ENCODE peak calls at places on chromosomes 2 and 18, in seven cellular contexts. One of them, this sample, is unnamed.

GRCh38 chr2:238988105-238988504 is 140.2 kb downstream of the TWIST2 start:
- DNase-seq in mammary epithelial cell: no peak
- DNase-seq in fibroblast of lung: no peak
- DNase-seq in gastrocnemius medialis: no peak
- DNase-seq in transverse colon: no peak
- DNase-seq in upper lobe of left lung: peak; percentile 30
- DNase-seq in ovary: peak; percentile 6
- DNase-seq in this sample: no peak

GRCh38 chr2:208012449-208012848 is 12.9 kb downstream of the PLEKHM3 start:
- DNase-seq in mammary epithelial cell: no peak
- DNase-seq in fibroblast of lung: no peak
- DNase-seq in gastrocnemius medialis: no peak
- DNase-seq in transverse colon: peak; percentile 27
- DNase-seq in upper lobe of left lung: no peak
- DNase-seq in ovary: no peak
- DNase-seq in this sample: no peak

GRCh38 chr2:238032755-238033337 is 28.0 kb upstream of the SCLY start:
- DNase-seq in mammary epithelial cell: peak; percentile 20
- DNase-seq in fibroblast of lung: no peak
- DNase-seq in gastrocnemius medialis: no peak
- DNase-seq in transverse colon: no peak
- DNase-seq in upper lobe of left lung: no peak
- DNase-seq in ovary: no peak
- DNase-seq in this sample: no peak

GRCh38 chr2:192060161-192060560 is 134.6 kb downstream of the TMEFF2 start:
- DNase-seq in mammary epithelial cell: no peak
- DNase-seq in fibroblast of lung: no peak
- DNase-seq in gastrocnemius medialis: no peak
- DNase-seq in transverse colon: no peak
- DNase-seq in upper lobe of left lung: no peak
- DNase-seq in ovary: no peak
- DNase-seq in this sample: no peak

GRCh38 chr18:13603304-13604019 is 122.9 kb downstream of the FAM210A start:
- DNase-seq in mammary epithelial cell: no peak
- DNase-seq in fibroblast of lung: no peak
- DNase-seq in gastrocnemius medialis: no peak
- DNase-seq in transverse colon: no peak
- DNase-seq in upper lobe of left lung: no peak
- DNase-seq in ovary: no peak
- DNase-seq in this sample: no peak

GRCh38 chr18:57242285-57242684 is 95.4 kb downstream of the BOD1L2 start:
- DNase-seq in mammary epithelial cell: no peak
- DNase-seq in fibroblast of lung: no peak
- DNase-seq in gastrocnemius medialis: no peak
- DNase-seq in transverse colon: no peak
- DNase-seq in upper lobe of left lung: no peak
- DNase-seq in ovary: no peak
- DNase-seq in this sample: no peak

GRCh38 chr18:79560861-79561210 is 118.8 kb upstream of the CTDP1 start:
- DNase-seq in mammary epithelial cell: no peak
- DNase-seq in fibroblast of lung: no peak
- DNase-seq in gastrocnemius medialis: no peak
- DNase-seq in transverse colon: no peak
- DNase-seq in upper lobe of left lung: no peak
- DNase-seq in ovary: no peak
- DNase-seq in this sample: no peak

GRCh38 chr18:48226401-48226800 is 182.8 kb downstream of the ZBTB7C start:
- DNase-seq in mammary epithelial cell: peak; percentile 34
- DNase-seq in fibroblast of lung: no peak
- DNase-seq in gastrocnemius medialis: no peak
- DNase-seq in transverse colon: no peak
- DNase-seq in upper lobe of left lung: no peak
- DNase-seq in ovary: no peak
- DNase-seq in this sample: no peak

GRCh38 chr18:47343291-47343690 is 91.8 kb upstream of the SKOR2 start:
- DNase-seq in mammary epithelial cell: no peak
- DNase-seq in fibroblast of lung: no peak
- DNase-seq in gastrocnemius medialis: no peak
- DNase-seq in transverse colon: no peak
- DNase-seq in upper lobe of left lung: no peak
- DNase-seq in ovary: no peak
- DNase-seq in this sample: no peak

GRCh38 chr2:53768233-53768542 is 584 bp downstream of the CHAC2 start:
- DNase-seq in mammary epithelial cell: no peak
- DNase-seq in fibroblast of lung: peak; percentile 44
- DNase-seq in gastrocnemius medialis: no peak
- DNase-seq in transverse colon: no peak
- DNase-seq in upper lobe of left lung: peak; percentile 84
- DNase-seq in ovary: no peak
- DNase-seq in this sample: no peak

GRCh38 chr2:49490710-49491109 is 336.4 kb upstream of the FSHR start:
- DNase-seq in mammary epithelial cell: peak; percentile 35
- DNase-seq in fibroblast of lung: no peak
- DNase-seq in gastrocnemius medialis: no peak
- DNase-seq in transverse colon: peak; percentile 50
- DNase-seq in upper lobe of left lung: peak; percentile 13
- DNase-seq in ovary: no peak
- DNase-seq in this sample: no peak

GRCh38 chr2:222213084-222213483 is 85.7 kb downstream of the PAX3 start:
- DNase-seq in mammary epithelial cell: no peak
- DNase-seq in fibroblast of lung: no peak
- DNase-seq in gastrocnemius medialis: no peak
- DNase-seq in transverse colon: no peak
- DNase-seq in upper lobe of left lung: no peak
- DNase-seq in ovary: no peak
- DNase-seq in this sample: no peak

GRCh38 chr2:231663458-231664290 is 44.7 kb upstream of the PTMA start:
- DNase-seq in mammary epithelial cell: no peak
- DNase-seq in fibroblast of lung: no peak
- DNase-seq in gastrocnemius medialis: no peak
- DNase-seq in transverse colon: no peak
- DNase-seq in upper lobe of left lung: no peak
- DNase-seq in ovary: no peak
- DNase-seq in this sample: no peak

GRCh38 chr2:230575640-230576324 is 136.9 kb upstream of the CAB39 start:
- DNase-seq in mammary epithelial cell: no peak
- DNase-seq in fibroblast of lung: no peak
- DNase-seq in gastrocnemius medialis: no peak
- DNase-seq in transverse colon: no peak
- DNase-seq in upper lobe of left lung: no peak
- DNase-seq in ovary: no peak
- DNase-seq in this sample: peak; percentile 49

GRCh38 chr2:36878429-36878828 is 87.9 kb downstream of the STRN start:
- DNase-seq in mammary epithelial cell: no peak
- DNase-seq in fibroblast of lung: no peak
- DNase-seq in gastrocnemius medialis: no peak
- DNase-seq in transverse colon: no peak
- DNase-seq in upper lobe of left lung: no peak
- DNase-seq in ovary: no peak
- DNase-seq in this sample: no peak

GRCh38 chr2:105411720-105412407 is 13.0 kb upstream of the FHL2 start:
- DNase-seq in mammary epithelial cell: no peak
- DNase-seq in fibroblast of lung: no peak
- DNase-seq in gastrocnemius medialis: no peak
- DNase-seq in transverse colon: no peak
- DNase-seq in upper lobe of left lung: no peak
- DNase-seq in ovary: no peak
- DNase-seq in this sample: no peak

GRCh38 chr2:221451836-221452774 is 120.0 kb downstream of the EPHA4 start:
- DNase-seq in mammary epithelial cell: no peak
- DNase-seq in fibroblast of lung: no peak
- DNase-seq in gastrocnemius medialis: no peak
- DNase-seq in transverse colon: no peak
- DNase-seq in upper lobe of left lung: peak; percentile 15
- DNase-seq in ovary: no peak
- DNase-seq in this sample: no peak

GRCh38 chr2:217338306-217338916 is 478.5 kb upstream of the TNP1 start:
- DNase-seq in mammary epithelial cell: peak; percentile 31
- DNase-seq in fibroblast of lung: peak; percentile 80
- DNase-seq in gastrocnemius medialis: no peak
- DNase-seq in transverse colon: no peak
- DNase-seq in upper lobe of left lung: no peak
- DNase-seq in ovary: no peak
- DNase-seq in this sample: no peak

GRCh38 chr2:37306024-37306423 is 18.6 kb downstream of the PRKD3 start:
- DNase-seq in mammary epithelial cell: no peak
- DNase-seq in fibroblast of lung: no peak
- DNase-seq in gastrocnemius medialis: no peak
- DNase-seq in transverse colon: peak; percentile 22
- DNase-seq in upper lobe of left lung: no peak
- DNase-seq in ovary: no peak
- DNase-seq in this sample: no peak

GRCh38 chr2:31434911-31435310 is 20.4 kb upstream of the XDH start:
- DNase-seq in mammary epithelial cell: peak; percentile 44
- DNase-seq in fibroblast of lung: no peak
- DNase-seq in gastrocnemius medialis: no peak
- DNase-seq in transverse colon: no peak
- DNase-seq in upper lobe of left lung: no peak
- DNase-seq in ovary: no peak
- DNase-seq in this sample: no peak
- TF ChIP-seq CTCF in mammary epithelial cell: peak; percentile 73
- TF ChIP-seq CTCF in fibroblast of lung: peak; percentile 25
- TF ChIP-seq CTCF in gastrocnemius medialis: peak; percentile 43
- TF ChIP-seq CTCF in transverse colon: peak; percentile 43
- TF ChIP-seq CTCF in upper lobe of left lung: no peak
- TF ChIP-seq CTCF in ovary: no peak
- TF ChIP-seq CTCF in this sample: no peak

GRCh38 chr2:141694180-141694579 is 436.6 kb downstream of the LRP1B start:
- DNase-seq in mammary epithelial cell: no peak
- DNase-seq in fibroblast of lung: no peak
- DNase-seq in gastrocnemius medialis: no peak
- DNase-seq in transverse colon: no peak
- DNase-seq in upper lobe of left lung: no peak
- DNase-seq in ovary: no peak
- DNase-seq in this sample: no peak

GRCh38 chr2:141699573-141699972 is 431.2 kb downstream of the LRP1B start:
- DNase-seq in mammary epithelial cell: no peak
- DNase-seq in fibroblast of lung: no peak
- DNase-seq in gastrocnemius medialis: no peak
- DNase-seq in transverse colon: no peak
- DNase-seq in upper lobe of left lung: no peak
- DNase-seq in ovary: no peak
- DNase-seq in this sample: no peak

GRCh38 chr2:141698500-141698899 is 432.3 kb downstream of the LRP1B start:
- DNase-seq in mammary epithelial cell: no peak
- DNase-seq in fibroblast of lung: no peak
- DNase-seq in gastrocnemius medialis: no peak
- DNase-seq in transverse colon: no peak
- DNase-seq in upper lobe of left lung: no peak
- DNase-seq in ovary: no peak
- DNase-seq in this sample: no peak

GRCh38 chr2:141692829-141693228 is 438.0 kb downstream of the LRP1B start:
- DNase-seq in mammary epithelial cell: no peak
- DNase-seq in fibroblast of lung: no peak
- DNase-seq in gastrocnemius medialis: no peak
- DNase-seq in transverse colon: no peak
- DNase-seq in upper lobe of left lung: no peak
- DNase-seq in ovary: no peak
- DNase-seq in this sample: no peak

DNA sequence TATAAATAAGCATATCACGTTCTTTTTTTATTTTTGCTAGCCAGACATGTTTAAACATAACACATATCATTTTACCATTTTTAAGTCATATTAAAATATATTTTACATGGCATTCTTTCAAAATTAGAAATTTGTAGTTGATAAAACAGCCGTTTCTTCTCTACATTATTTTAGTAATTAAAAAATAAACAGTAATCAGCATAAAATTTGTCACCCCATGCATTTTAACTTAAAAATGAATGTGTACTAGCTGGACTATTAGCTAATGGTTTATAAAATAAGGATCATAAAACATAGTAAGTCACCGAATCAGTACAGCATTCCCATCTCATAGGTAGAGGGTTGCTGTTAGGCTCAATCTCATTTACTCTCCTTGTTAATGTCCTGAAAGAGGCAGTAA is 433.8 kb downstream of the LRP1B start:
- DNase-seq in mammary epithelial cell: no peak
- DNase-seq in fibroblast of lung: no peak
- DNase-seq in gastrocnemius medialis: no peak
- DNase-seq in transverse colon: no peak
- DNase-seq in upper lobe of left lung: no peak
- DNase-seq in ovary: no peak
- DNase-seq in this sample: no peak
- H3K9me3 ChIP-seq in mammary epithelial cell: no peaks in the 10 kb centered on the region
- H3K9me3 ChIP-seq in fibroblast of lung: no peaks in the 10 kb centered on the region
- H3K9me3 ChIP-seq in gastrocnemius medialis: no peaks in the 10 kb centered on the region
- H3K9me3 ChIP-seq in transverse colon: no peaks in the 10 kb centered on the region
- H3K9me3 ChIP-seq in upper lobe of left lung: no peaks in the 10 kb centered on the region
- H3K9me3 ChIP-seq in ovary: no peaks in the 10 kb centered on the region
- H3K9me3 ChIP-seq in this sample: no peaks in the 10 kb centered on the region

DNA sequence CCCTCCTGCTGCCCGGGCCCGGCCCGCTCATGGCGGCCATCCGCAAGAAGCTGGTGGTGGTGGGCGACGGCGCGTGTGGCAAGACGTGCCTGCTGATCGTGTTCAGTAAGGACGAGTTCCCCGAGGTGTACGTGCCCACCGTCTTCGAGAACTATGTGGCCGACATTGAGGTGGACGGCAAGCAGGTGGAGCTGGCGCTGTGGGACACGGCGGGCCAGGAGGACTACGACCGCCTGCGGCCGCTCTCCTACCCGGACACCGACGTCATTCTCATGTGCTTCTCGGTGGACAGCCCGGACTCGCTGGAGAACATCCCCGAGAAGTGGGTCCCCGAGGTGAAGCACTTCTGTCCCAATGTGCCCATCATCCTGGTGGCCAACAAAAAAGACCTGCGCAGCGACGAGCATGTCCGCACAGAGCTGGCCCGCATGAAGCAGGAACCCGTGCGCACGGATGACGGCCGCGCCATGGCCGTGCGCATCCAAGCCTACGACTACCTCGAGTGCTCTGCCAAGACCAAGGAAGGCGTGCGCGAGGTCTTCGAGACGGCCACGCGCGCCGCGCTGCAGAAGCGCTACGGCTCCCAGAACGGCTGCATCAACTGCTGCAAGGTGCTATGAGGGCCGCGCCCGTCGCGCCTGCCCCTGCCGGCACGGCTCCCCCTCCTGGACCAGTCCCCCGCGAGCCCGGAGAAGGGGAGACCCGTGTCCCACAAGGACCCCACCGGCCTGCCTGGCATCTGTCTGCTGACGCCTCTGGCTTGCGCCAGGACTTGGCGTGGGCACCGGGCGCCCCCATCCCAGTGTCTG is 767 bp downstream of the RHOB start:
- DNase-seq in mammary epithelial cell: peak; percentile 48
- DNase-seq in fibroblast of lung: peak; percentile 49
- DNase-seq in gastrocnemius medialis: peak; percentile 68
- DNase-seq in transverse colon: peak; percentile 57
- DNase-seq in upper lobe of left lung: peak; percentile 91
- DNase-seq in ovary: peak; percentile 54
- DNase-seq in this sample: peak; percentile 6
- TF ChIP-seq CTCF in mammary epithelial cell: peak; percentile 27
- TF ChIP-seq CTCF in fibroblast of lung: no peak
- TF ChIP-seq CTCF in gastrocnemius medialis: peak; percentile 7
- TF ChIP-seq CTCF in transverse colon: no peak
- TF ChIP-seq CTCF in upper lobe of left lung: no peak
- TF ChIP-seq CTCF in ovary: no peak
- TF ChIP-seq CTCF in this sample: no peak

DNA sequence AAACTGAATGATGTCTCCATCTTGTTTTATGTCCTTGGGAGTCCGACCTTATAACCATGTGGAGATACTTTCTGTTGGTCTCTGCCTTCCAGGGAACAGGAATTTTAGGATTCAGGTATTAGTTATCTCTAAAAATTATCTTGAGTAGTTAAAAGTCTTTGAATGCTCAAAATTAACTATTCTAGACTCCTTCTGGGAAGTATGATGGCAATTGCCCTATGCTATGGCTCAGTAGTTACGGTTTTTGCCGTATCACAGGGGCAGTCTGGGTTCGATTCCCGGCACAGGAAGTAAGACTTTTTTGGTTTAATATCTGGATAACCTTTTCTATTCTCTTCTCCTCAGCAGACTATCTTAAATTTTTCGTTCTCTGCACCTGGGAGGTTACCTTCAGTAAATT is 708.7 kb upstream of the LRATD1 start:
- DNase-seq in mammary epithelial cell: no peak
- DNase-seq in fibroblast of lung: no peak
- DNase-seq in gastrocnemius medialis: no peak
- DNase-seq in transverse colon: no peak
- DNase-seq in upper lobe of left lung: no peak
- DNase-seq in ovary: no peak
- DNase-seq in this sample: no peak
- H3K9me3 ChIP-seq in mammary epithelial cell: no peaks in the 10 kb centered on the region
- H3K9me3 ChIP-seq in fibroblast of lung: no peaks in the 10 kb centered on the region
- H3K9me3 ChIP-seq in gastrocnemius medialis: no peaks in the 10 kb centered on the region
- H3K9me3 ChIP-seq in transverse colon: no peaks in the 10 kb centered on the region
- H3K9me3 ChIP-seq in upper lobe of left lung: peaks cover 4% of the 10 kb centered on the region
- H3K9me3 ChIP-seq in ovary: peaks cover 4% of the 10 kb centered on the region
- H3K9me3 ChIP-seq in this sample: peaks cover 4% of the 10 kb centered on the region

This sample was measured in CD4-positive, alpha-beta T cell.